ENCODE peak calls at places on chromosome X, in five cellular contexts. A, X, U, F and P are unnamed samples.

GRCh38 chrX:79161655-79162054 is 17.2 kb downstream of the GPR174 start:
- DNase-seq in A (no peak), X (no peak), U (no peak), F (no peak), P (no peak)

GRCh38 chrX:53926030-53926429 is 118.2 kb downstream of the PHF8 start:
- DNase-seq in A (no peak), X (no peak), U (no peak), F (no peak), P (no peak)

GRCh38 chrX:136147320-136147901 is at the start of gene FHL1:
- DNase-seq in A (no peak), X (no peak), U (peak), F (peak), P (peak)

GRCh38 chrX:45344597-45344996 is 143.9 kb upstream of the DIPK2B start:
- DNase-seq in A (peak), X (peak), U (peak), F (no peak), P (no peak)

GRCh38 chrX:113651306-113651705 is 810.7 kb upstream of the AMOT start:
- DNase-seq in A (no peak), X (no peak), U (no peak), F (no peak), P (no peak)

GRCh38 chrX:16567681-16568080 is 82.3 kb upstream of the S100G start:
- DNase-seq in A (no peak), X (no peak), U (no peak), F (no peak), P (no peak)

GRCh38 chrX:40006025-40007017 is 91.4 kb downstream of the BCOR start:
- DNase-seq in A (no peak), X (no peak), U (peak), F (no peak), P (peak)

GRCh38 chrX:53288173-53288572 is 6.8 kb upstream of the IQSEC2 start:
- DNase-seq in A (no peak), X (no peak), U (peak), F (no peak), P (no peak)

GRCh38 chrX:6159468-6159867 is 69.2 kb downstream of the NLGN4X start:
- DNase-seq in A (no peak), X (no peak), U (no peak), F (no peak), P (no peak)

GRCh38 chrX:56728321-56728720 is 722 bp upstream of the NBDY start:
- DNase-seq in A (no peak), X (no peak), U (peak), F (no peak), P (no peak)

GRCh38 chrX:45351478-45351877 is 150.8 kb upstream of the DIPK2B start:
- DNase-seq in A (peak), X (peak), U (peak), F (no peak), P (no peak)

GRCh38 chrX:20727447-20727846 is 460.7 kb upstream of the RPS6KA3 start:
- DNase-seq in A (no peak), X (no peak), U (no peak), F (no peak), P (no peak)

GRCh38 chrX:98207947-98208346 is 1324.2 kb downstream of the RPA4 start:
- DNase-seq in A (no peak), X (no peak), U (no peak), F (no peak), P (no peak)

GRCh38 chrX:103585421-103586313 is at the start of gene TCEAL4:
- DNase-seq in A (no peak), X (no peak), U (peak), F (peak), P (peak)

GRCh38 chrX:91137881-91138280 is 296.8 kb upstream of the PABPC5 start:
- DNase-seq in A (no peak), X (no peak), U (no peak), F (no peak), P (no peak)

GRCh38 chrX:101051549-101052302 is at the start of gene TRMT2B:
- DNase-seq in A (peak), X (peak), U (peak), F (peak), P (peak)

GRCh38 chrX:70525733-70526132 is 81.1 kb downstream of the DLG3 start:
- DNase-seq in A (no peak), X (no peak), U (no peak), F (no peak), P (peak)

GRCh38 chrX:72258174-72258573 is 18.9 kb downstream of the RPS4X start:
- DNase-seq in A (peak), X (peak), U (peak), F (no peak), P (no peak)

GRCh38 chrX:134880866-134881265 is 109.9 kb upstream of the SMIM10 start:
- DNase-seq in A (no peak), X (no peak), U (peak), F (no peak), P (no peak)

GRCh38 chrX:135923353-135923752 is 29.8 kb downstream of the SAGE1 start:
- DNase-seq in A (no peak), X (no peak), U (no peak), F (no peak), P (no peak)

GRCh38 chrX:65035451-65035779 is 59.2 kb upstream of the ZC4H2 start:
- DNase-seq in A (no peak), X (no peak), U (peak), F (peak), P (peak)

GRCh38 chrX:80266979-80267378 is 153.3 kb upstream of the TENT5D start:
- DNase-seq in A (no peak), X (no peak), U (peak), F (no peak), P (no peak)

GRCh38 chrX:103475381-103475780 is 43.9 kb downstream of the RAB40A start:
- DNase-seq in A (no peak), X (no peak), U (no peak), F (no peak), P (no peak)